ENCODE peak calls at places on chromosomes 4 and X, in six cellular contexts. One of them, this sample, is unnamed.
A peak's percentile ranks its signal among the peaks of the same experiment; 100 is the strongest.

GRCh38 chrX:134604701-134605271 is 53.5 kb downstream of the PLAC1 start:
- DNase-seq in NB4: no peak
- DNase-seq in endothelial cell of umbilical vein: peak; percentile 17
- DNase-seq in K562: no peak
- DNase-seq in HepG2: no peak
- DNase-seq in GM12878: no peak
- DNase-seq in this sample: peak; percentile 54

GRCh38 chrX:17563515-17563914 is 173.8 kb upstream of the SCML1 start:
- DNase-seq in NB4: no peak
- DNase-seq in endothelial cell of umbilical vein: no peak
- DNase-seq in K562: no peak
- DNase-seq in HepG2: no peak
- DNase-seq in GM12878: no peak
- DNase-seq in this sample: no peak

GRCh38 chr4:142365386-142365785 is 480.7 kb downstream of the INPP4B start:
- DNase-seq in NB4: no peak
- DNase-seq in endothelial cell of umbilical vein: no peak
- DNase-seq in K562: no peak
- DNase-seq in HepG2: no peak
- DNase-seq in GM12878: no peak
- DNase-seq in this sample: no peak

GRCh38 chrX:108097380-108097779 is 5.8 kb downstream of the ATG4A start:
- DNase-seq in NB4: no peak
- DNase-seq in endothelial cell of umbilical vein: peak; percentile 31
- DNase-seq in K562: no peak
- DNase-seq in HepG2: no peak
- DNase-seq in GM12878: no peak
- DNase-seq in this sample: no peak

GRCh38 chr4:4854649-4855292 is 4.7 kb upstream of the MSX1 start:
- DNase-seq in NB4: no peak
- DNase-seq in endothelial cell of umbilical vein: no peak
- DNase-seq in K562: no peak
- DNase-seq in HepG2: no peak
- DNase-seq in GM12878: no peak
- DNase-seq in this sample: no peak

GRCh38 chrX:9416562-9417319 is 48.1 kb upstream of the TBL1X start:
- DNase-seq in NB4: no peak
- DNase-seq in endothelial cell of umbilical vein: no peak
- DNase-seq in K562: no peak
- DNase-seq in HepG2: no peak
- DNase-seq in GM12878: no peak
- DNase-seq in this sample: no peak

GRCh38 chr4:110088670-110089069 is 109.7 kb downstream of the ELOVL6 start:
- DNase-seq in NB4: no peak
- DNase-seq in endothelial cell of umbilical vein: no peak
- DNase-seq in K562: no peak
- DNase-seq in HepG2: no peak
- DNase-seq in GM12878: peak; percentile 23
- DNase-seq in this sample: peak; percentile 0

GRCh38 chrX:12975999-12976558 is 1.2 kb downstream of the TMSB4X start:
- DNase-seq in NB4: peak; percentile 84
- DNase-seq in endothelial cell of umbilical vein: no peak
- DNase-seq in K562: peak; percentile 60
- DNase-seq in HepG2: no peak
- DNase-seq in GM12878: no peak
- DNase-seq in this sample: peak; percentile 70

GRCh38 chrX:17917945-17918577 is 57.0 kb upstream of the RAI2 start:
- DNase-seq in NB4: no peak
- DNase-seq in endothelial cell of umbilical vein: no peak
- DNase-seq in K562: no peak
- DNase-seq in HepG2: no peak
- DNase-seq in GM12878: no peak
- DNase-seq in this sample: no peak

GRCh38 chr4:86924805-86925204 is 10.0 kb upstream of the AFF1 start:
- DNase-seq in NB4: no peak
- DNase-seq in endothelial cell of umbilical vein: peak; percentile 88
- DNase-seq in K562: no peak
- DNase-seq in HepG2: peak; percentile 31
- DNase-seq in GM12878: no peak
- DNase-seq in this sample: peak; percentile 71

GRCh38 chrX:155216179-155216939 is at the start of gene VBP1:
- DNase-seq in NB4: peak; percentile 97
- DNase-seq in endothelial cell of umbilical vein: peak; percentile 95
- DNase-seq in K562: peak; percentile 94
- DNase-seq in HepG2: peak; percentile 92
- DNase-seq in GM12878: peak; percentile 84
- DNase-seq in this sample: peak; percentile 98

GRCh38 chr4:77466430-77466829 is 139.2 kb upstream of the CXCL13 start:
- DNase-seq in NB4: no peak
- DNase-seq in endothelial cell of umbilical vein: no peak
- DNase-seq in K562: no peak
- DNase-seq in HepG2: no peak
- DNase-seq in GM12878: no peak
- DNase-seq in this sample: no peak

GRCh38 chr4:77465271-77465670 is 140.3 kb upstream of the CXCL13 start:
- DNase-seq in NB4: peak; percentile 8
- DNase-seq in endothelial cell of umbilical vein: no peak
- DNase-seq in K562: no peak
- DNase-seq in HepG2: no peak
- DNase-seq in GM12878: no peak
- DNase-seq in this sample: no peak
- TF ChIP-seq MYC in NB4: no peak
- TF ChIP-seq MYC in endothelial cell of umbilical vein: no peak
- TF ChIP-seq MYC in K562: no peak
- TF ChIP-seq MYC in HepG2: no peak
- TF ChIP-seq MYC in GM12878: no peak
- TF ChIP-seq MYC in this sample: no peak

GRCh38 chr4:145703850-145704528 is 24.0 kb downstream of the C4orf51 start:
- DNase-seq in NB4: no peak
- DNase-seq in endothelial cell of umbilical vein: no peak
- DNase-seq in K562: no peak
- DNase-seq in HepG2: no peak
- DNase-seq in GM12878: no peak
- DNase-seq in this sample: no peak

GRCh38 chr4:145709336-145709735 is 29.4 kb downstream of the C4orf51 start:
- DNase-seq in NB4: no peak
- DNase-seq in endothelial cell of umbilical vein: no peak
- DNase-seq in K562: no peak
- DNase-seq in HepG2: no peak
- DNase-seq in GM12878: no peak
- DNase-seq in this sample: no peak

GRCh38 chr4:145709843-145710242 is 29.9 kb downstream of the C4orf51 start:
- DNase-seq in NB4: no peak
- DNase-seq in endothelial cell of umbilical vein: no peak
- DNase-seq in K562: no peak
- DNase-seq in HepG2: no peak
- DNase-seq in GM12878: no peak
- DNase-seq in this sample: no peak
- TF ChIP-seq MYC in NB4: no peak
- TF ChIP-seq MYC in endothelial cell of umbilical vein: no peak
- TF ChIP-seq MYC in K562: no peak
- TF ChIP-seq MYC in HepG2: no peak
- TF ChIP-seq MYC in GM12878: no peak
- TF ChIP-seq MYC in this sample: no peak

GRCh38 chr4:127048371-127049085 is 584.2 kb upstream of the INTU start:
- DNase-seq in NB4: no peak
- DNase-seq in endothelial cell of umbilical vein: no peak
- DNase-seq in K562: no peak
- DNase-seq in HepG2: no peak
- DNase-seq in GM12878: no peak
- DNase-seq in this sample: no peak
- TF ChIP-seq MYC in NB4: no peak
- TF ChIP-seq MYC in endothelial cell of umbilical vein: no peak
- TF ChIP-seq MYC in K562: no peak
- TF ChIP-seq MYC in HepG2: no peak
- TF ChIP-seq MYC in GM12878: no peak
- TF ChIP-seq MYC in this sample: no peak

DNA sequence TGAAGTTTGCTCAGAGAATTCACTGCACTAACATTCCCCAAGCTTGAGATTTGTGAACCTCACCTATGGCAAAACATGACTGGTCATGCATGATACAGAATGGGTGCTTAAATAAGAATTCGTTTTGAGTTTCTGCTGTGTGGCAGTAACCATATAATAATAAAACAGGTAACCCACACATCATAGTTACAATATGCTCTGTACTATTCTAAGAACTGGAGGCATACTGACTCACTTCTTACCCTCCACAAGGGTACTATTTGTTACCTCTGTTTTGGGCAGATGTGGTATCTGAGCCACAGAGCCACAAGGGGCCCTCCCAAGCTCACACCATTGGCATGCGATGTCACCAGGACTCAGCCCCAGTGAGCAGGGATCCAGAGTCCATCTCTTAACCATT is 17.6 kb downstream of the SLC2A9 start:
- DNase-seq in NB4: peak; percentile 66
- DNase-seq in endothelial cell of umbilical vein: no peak
- DNase-seq in K562: no peak
- DNase-seq in HepG2: no peak
- DNase-seq in GM12878: peak; percentile 56
- DNase-seq in this sample: no peak
- TF ChIP-seq MYC in NB4: no peak
- TF ChIP-seq MYC in endothelial cell of umbilical vein: no peak
- TF ChIP-seq MYC in K562: no peak
- TF ChIP-seq MYC in HepG2: no peak
- TF ChIP-seq MYC in GM12878: no peak
- TF ChIP-seq MYC in this sample: no peak

DNA sequence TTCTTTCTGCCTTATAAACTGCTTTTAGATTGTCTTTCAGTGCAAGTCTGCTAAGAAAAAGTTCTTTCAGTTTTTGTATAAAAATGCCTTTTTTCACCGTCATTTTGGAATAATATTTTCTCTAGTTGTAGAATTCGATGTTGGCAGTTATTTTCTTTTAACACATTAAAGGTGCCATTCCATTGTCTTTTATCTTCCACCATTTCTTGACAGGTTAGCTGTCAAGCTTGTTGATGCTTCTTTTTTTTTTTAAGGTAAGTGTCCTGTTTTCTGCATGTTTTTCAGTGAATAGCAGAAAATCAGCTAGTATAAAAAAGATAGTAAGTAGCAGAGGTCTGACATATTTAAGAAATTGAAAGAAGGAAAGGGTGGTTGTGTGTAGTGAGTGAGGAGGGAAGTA is 118.5 kb upstream of the NPFFR2 start:
- DNase-seq in NB4: no peak
- DNase-seq in endothelial cell of umbilical vein: no peak
- DNase-seq in K562: no peak
- DNase-seq in HepG2: no peak
- DNase-seq in GM12878: no peak
- DNase-seq in this sample: no peak
- TF ChIP-seq MYC in NB4: no peak
- TF ChIP-seq MYC in endothelial cell of umbilical vein: no peak
- TF ChIP-seq MYC in K562: no peak
- TF ChIP-seq MYC in HepG2: no peak
- TF ChIP-seq MYC in GM12878: no peak
- TF ChIP-seq MYC in this sample: no peak

GRCh38 chr4:337932-338758 is 531 bp downstream of the ZNF141 start:
- DNase-seq in NB4: peak; percentile 75
- DNase-seq in endothelial cell of umbilical vein: no peak
- DNase-seq in K562: no peak
- DNase-seq in HepG2: no peak
- DNase-seq in GM12878: no peak
- DNase-seq in this sample: peak; percentile 22
- TF ChIP-seq MYC in NB4: no peak
- TF ChIP-seq MYC in endothelial cell of umbilical vein: no peak
- TF ChIP-seq MYC in K562: no peak
- TF ChIP-seq MYC in HepG2: no peak
- TF ChIP-seq MYC in GM12878: no peak
- TF ChIP-seq MYC in this sample: no peak

GRCh38 chr4:146582864-146583263 is 55.8 kb upstream of the POU4F2 start:
- DNase-seq in NB4: peak; percentile 14
- DNase-seq in endothelial cell of umbilical vein: no peak
- DNase-seq in K562: no peak
- DNase-seq in HepG2: no peak
- DNase-seq in GM12878: no peak
- DNase-seq in this sample: no peak
- TF ChIP-seq MYC in NB4: no peak
- TF ChIP-seq MYC in endothelial cell of umbilical vein: no peak
- TF ChIP-seq MYC in K562: no peak
- TF ChIP-seq MYC in HepG2: no peak
- TF ChIP-seq MYC in GM12878: no peak
- TF ChIP-seq MYC in this sample: no peak

GRCh38 chr4:1542516-1543320 is 136.5 kb upstream of the NKX1-1 start:
- DNase-seq in NB4: no peak
- DNase-seq in endothelial cell of umbilical vein: no peak
- DNase-seq in K562: no peak
- DNase-seq in HepG2: peak; percentile 35
- DNase-seq in GM12878: no peak
- DNase-seq in this sample: no peak

GRCh38 chr4:1543561-1543960 is 137.3 kb upstream of the NKX1-1 start:
- DNase-seq in NB4: no peak
- DNase-seq in endothelial cell of umbilical vein: no peak
- DNase-seq in K562: no peak
- DNase-seq in HepG2: no peak
- DNase-seq in GM12878: no peak
- DNase-seq in this sample: no peak

GRCh38 chr4:1543976-1544375 is 137.7 kb upstream of the NKX1-1 start:
- DNase-seq in NB4: no peak
- DNase-seq in endothelial cell of umbilical vein: no peak
- DNase-seq in K562: no peak
- DNase-seq in HepG2: no peak
- DNase-seq in GM12878: no peak
- DNase-seq in this sample: no peak

GRCh38 chr4:1547131-1547862 is 136.8 kb downstream of the FAM53A start:
- DNase-seq in NB4: no peak
- DNase-seq in endothelial cell of umbilical vein: peak; percentile 12
- DNase-seq in K562: no peak
- DNase-seq in HepG2: no peak
- DNase-seq in GM12878: no peak
- DNase-seq in this sample: no peak

DNA sequence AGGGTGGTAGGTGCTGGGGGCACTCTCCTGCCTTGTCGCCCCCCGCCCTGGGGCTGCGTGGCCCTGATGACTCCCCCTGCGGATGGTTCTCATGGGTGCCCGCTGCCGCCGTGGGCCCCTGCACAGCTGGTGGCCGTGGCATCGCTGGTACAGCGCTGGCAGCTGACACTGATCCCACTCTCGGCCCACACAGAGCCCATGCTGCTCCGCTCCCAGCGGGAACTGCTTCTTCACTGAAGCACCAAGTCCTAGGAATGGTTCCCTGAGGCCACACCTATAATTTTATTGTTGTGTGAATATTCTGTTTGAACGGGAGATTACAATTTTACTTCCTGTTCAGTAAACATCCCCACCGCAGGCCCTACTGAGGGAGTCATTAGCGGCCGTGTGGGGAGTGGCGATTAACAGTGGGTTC is 138.6 kb upstream of the NKX1-1 start:
- DNase-seq in NB4: no peak
- DNase-seq in endothelial cell of umbilical vein: peak; percentile 24
- DNase-seq in K562: no peak
- DNase-seq in HepG2: no peak
- DNase-seq in GM12878: no peak
- DNase-seq in this sample: peak; percentile 63
- TF ChIP-seq MYC in NB4: no peak
- TF ChIP-seq MYC in endothelial cell of umbilical vein: no peak
- TF ChIP-seq MYC in K562: no peak
- TF ChIP-seq MYC in HepG2: no peak
- TF ChIP-seq MYC in GM12878: no peak
- TF ChIP-seq MYC in this sample: no peak

This sample was measured in A549.